ENCODE peak calls at places on chromosomes 16 and 17, in eight cellular contexts. L is pancreas; T is lower lobe of right lung; C is mucosa of descending colon; H is naive thymus-derived CD4-positive, alpha-beta T cell; S is Karpas-422; F is colonic mucosa; V is fibroblast of lung. K is an unnamed sample. For H3K4me1, the result is how much of the 10 kb centered on the place peaks cover.

GRCh38 chr17:45029096-45029495 is 22.3 kb downstream of the DCAKD start:
- DNase-seq in F (no peak), C (no peak), S (no peak), L (no peak), T (no peak), V (no peak), H (no peak), K (no peak)

GRCh38 chr16:76487411-76488064 is 210.3 kb downstream of the CNTNAP4 start:
- DNase-seq in L (no peak), H (no peak), T (no peak), F (no peak), C (no peak), V (no peak), S (peak), K (no peak)

GRCh38 chr17:19573075-19573474 is 39.4 kb downstream of the SLC47A1 start:
- DNase-seq in H (no peak), L (no peak), T (no peak), V (peak), F (no peak), C (no peak), S (no peak), K (no peak)

GRCh38 chr17:13833921-13834320 is 232.2 kb upstream of the HS3ST3A1 start:
- DNase-seq in S (no peak), T (no peak), F (no peak), L (no peak), C (no peak), V (no peak), H (no peak), K (no peak)

GRCh38 chr16:25012525-25012991 is 2.6 kb downstream of the ARHGAP17 start:
- DNase-seq in S (no peak), L (no peak), C (no peak), F (peak), T (no peak), H (no peak), V (peak), K (peak)

GRCh38 chr17:28878981-28879380 is 18.6 kb downstream of the FLOT2 start:
- DNase-seq in F (peak), H (peak), T (no peak), V (peak), C (no peak), S (peak), L (peak), K (no peak)

GRCh38 chr17:50573866-50574571 is 13.5 kb downstream of the CACNA1G start:
- DNase-seq in L (no peak), V (no peak), T (no peak), F (no peak), H (no peak), C (no peak), S (no peak), K (no peak)

GRCh38 chr16:73082608-73083007 is 34.7 kb upstream of the ZFHX3 start:
- DNase-seq in S (no peak), T (no peak), F (no peak), H (no peak), L (no peak), V (peak), C (no peak), K (no peak)

GRCh38 chr16:710500-711075 is 4.3 kb upstream of the METRN start:
- DNase-seq in V (no peak), L (no peak), C (no peak), H (no peak), S (peak), T (no peak), F (no peak), K (no peak)

GRCh38 chr16:48321307-48322036 is 63.7 kb downstream of the SIAH1 start:
- DNase-seq in V (peak), L (no peak), H (no peak), F (no peak), C (no peak), S (no peak), T (no peak), K (no peak)

GRCh38 chr16:81616321-81617020 is 162.6 kb upstream of the PLCG2 start:
- DNase-seq in V (peak), L (no peak), S (peak), F (peak), H (peak), T (peak), C (peak), K (peak)

GRCh38 chr16:46629331-46629843 is 8.2 kb upstream of the SHCBP1 start:
- DNase-seq in H (no peak), T (no peak), L (no peak), C (no peak), V (peak), S (peak), F (peak), K (no peak)

GRCh38 chr16:7992616-7993015 is 597.7 kb downstream of the TMEM114 start:
- DNase-seq in T (no peak), C (no peak), F (no peak), S (no peak), L (no peak), H (no peak), V (no peak), K (no peak)

GRCh38 chr17:39737331-39737760 is 392 bp upstream of the GRB7 start:
- DNase-seq in L (peak), V (no peak), S (no peak), H (no peak), F (no peak), C (no peak), T (no peak), K (no peak)

GRCh38 chr17:57898487-57899311 is 48.9 kb upstream of the MRPS23 start:
- DNase-seq in F (no peak), L (no peak), S (no peak), V (peak), H (no peak), C (peak), T (peak), K (no peak)

GRCh38 chr16:53501216-53501859 is 1.7 kb downstream of the AKTIP start:
- DNase-seq in H (no peak), C (no peak), T (no peak), L (no peak), V (no peak), S (no peak), F (no peak), K (no peak)

GRCh38 chr16:65601781-65602180 is 479.9 kb upstream of the CDH11 start:
- DNase-seq in L (no peak), T (no peak), V (no peak), S (no peak), C (no peak), F (no peak), H (no peak), K (no peak)

DNA sequence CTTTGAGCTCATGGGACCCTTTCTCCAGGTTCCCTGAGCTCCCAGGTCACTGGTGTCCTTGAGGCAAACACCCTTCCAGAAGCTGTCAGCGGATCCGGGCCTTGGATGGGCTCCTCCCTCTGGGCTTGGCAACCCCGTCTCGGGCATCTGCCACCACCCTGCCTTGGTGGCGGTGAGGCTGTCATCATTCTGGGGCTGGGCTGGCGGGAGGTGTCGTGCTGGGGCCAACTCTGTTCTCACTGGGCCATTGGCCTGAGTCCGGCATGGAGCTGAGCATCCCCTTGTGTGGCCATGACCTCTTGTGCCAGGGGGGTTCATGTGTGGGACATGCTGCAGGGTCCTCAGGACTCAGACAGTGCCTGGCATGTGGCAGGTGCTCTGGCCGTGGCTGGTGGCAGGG is 197.6 kb downstream of the LAT start:
- DNase-seq in C (no peak), F (no peak), S (no peak), H (no peak), V (no peak), T (no peak), L (peak), K (no peak)
- H3K4me1 ChIP-seq in C (under half), F (under half), S (under half), H (under half), V (under half), T (under half), L (under half), K (under half)

GRCh38 chr17:82231562-82232321 is 2.9 kb downstream of the SLC16A3 start:
- DNase-seq in H (no peak), T (peak), L (peak), S (no peak), V (peak), F (peak), C (peak), K (peak)
- H3K4me1 ChIP-seq in H (under half), T (half or more), L (under half), S (under half), V (under half), F (under half), C (half or more), K (under half)

DNA sequence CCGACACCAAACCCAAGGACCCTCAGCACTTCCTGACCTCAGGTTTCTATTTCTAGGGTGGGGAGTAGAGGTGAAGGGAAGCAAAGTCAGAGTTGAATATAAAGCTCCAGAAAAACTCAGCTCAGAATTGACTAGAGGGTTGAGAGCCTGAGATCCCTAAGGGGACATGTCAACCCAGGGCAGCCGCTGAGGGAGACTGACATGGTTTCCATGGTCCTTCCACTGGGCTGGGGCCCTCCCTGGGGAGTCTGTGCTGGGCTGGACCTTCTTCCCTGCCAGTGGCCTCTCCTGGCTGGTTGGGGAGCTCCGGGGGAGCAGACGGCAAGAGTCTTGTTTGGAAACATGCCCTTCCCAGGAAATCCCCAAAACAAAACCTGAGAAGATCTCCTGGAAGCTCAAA is 121.3 kb downstream of the METRNL start:
- DNase-seq in V (no peak), T (peak), L (peak), S (no peak), C (peak), H (no peak), F (no peak), K (peak)
- H3K4me1 ChIP-seq in V (under half), T (half or more), L (under half), S (under half), C (under half), H (under half), F (under half), K (under half)

DNA sequence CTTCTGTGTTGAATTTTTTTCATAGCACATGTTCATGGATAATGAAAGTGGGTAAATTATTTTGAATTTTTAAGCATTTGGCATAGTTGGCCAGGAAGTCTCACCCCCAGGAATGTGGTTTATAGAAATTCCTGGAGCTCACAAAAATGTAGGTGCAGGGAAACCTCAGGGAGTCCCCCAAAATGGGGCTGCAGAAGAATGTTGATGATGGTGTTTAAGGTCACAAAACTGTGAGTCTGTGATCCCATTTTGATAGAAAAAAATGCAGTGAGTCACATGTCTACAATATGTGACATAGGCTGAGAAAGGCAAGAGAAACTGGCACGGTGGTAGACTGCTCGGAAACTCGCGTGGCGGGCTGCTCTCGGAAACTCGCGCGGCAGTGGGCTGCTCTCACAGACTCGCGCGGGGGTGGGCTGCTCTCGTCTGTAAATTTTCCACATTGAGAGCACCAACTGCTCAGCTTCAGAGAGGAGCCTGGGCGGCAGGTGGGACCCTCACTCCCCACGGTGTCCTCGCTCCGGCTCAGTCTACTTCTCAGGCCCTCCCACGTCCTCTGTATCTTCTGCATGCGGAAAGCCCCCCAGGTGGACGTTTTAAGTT is 18.7 kb upstream of the MC1R start:
- DNase-seq in S (no peak), L (no peak), T (no peak), F (no peak), H (no peak), V (no peak), C (no peak), K (no peak)
- H3K4me1 ChIP-seq in S (under half), L (under half), T (under half), F (under half), H (under half), V (under half), C (under half), K (under half)

DNA sequence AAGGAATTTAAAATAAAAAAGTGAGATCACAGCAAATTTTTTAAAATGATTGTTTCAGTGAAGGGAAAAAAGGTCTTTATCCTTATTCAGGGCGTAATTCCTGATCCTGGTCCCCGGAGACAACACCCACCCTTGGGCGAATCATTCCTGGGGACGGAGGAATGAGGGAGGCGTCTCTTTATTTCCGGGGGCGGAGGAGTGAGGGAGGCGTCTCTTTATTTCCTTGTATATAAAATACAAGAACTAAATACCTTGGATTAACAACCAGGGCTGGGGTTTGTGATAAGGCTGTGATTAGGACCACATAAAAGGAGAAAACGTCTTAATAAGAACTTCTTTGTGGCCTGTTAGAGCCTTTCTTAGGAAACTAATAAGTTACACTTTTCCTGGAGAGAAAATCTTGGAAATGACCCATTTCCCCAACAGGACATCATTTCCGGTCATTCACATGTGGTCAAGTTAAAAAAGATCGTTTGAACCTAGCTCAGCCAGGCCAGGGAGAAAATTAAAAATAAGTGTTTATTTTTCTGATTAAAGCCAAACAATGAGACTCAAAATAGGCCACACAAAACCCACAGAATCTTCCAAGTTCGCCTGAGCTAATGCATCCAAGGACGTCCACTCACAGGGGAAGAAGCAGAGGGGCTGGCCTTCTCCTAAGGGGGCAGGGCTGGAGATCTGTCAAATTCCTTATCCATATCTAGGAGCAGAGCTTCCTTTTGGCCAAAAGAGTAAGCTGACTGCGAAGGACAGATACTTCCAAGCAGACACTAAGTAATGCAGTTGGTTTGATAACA is 98.1 kb downstream of the MRM3 start:
- DNase-seq in T (no peak), H (no peak), C (no peak), S (peak), L (no peak), F (no peak), V (no peak), K (no peak)
- H3K4me1 ChIP-seq in T (half or more), H (under half), C (under half), S (under half), L (under half), F (under half), V (under half), K (under half)

GRCh38 chr16:67846063-67846319 is 742 bp upstream of the NUTF2 start:
- DNase-seq in T (no peak), V (no peak), F (no peak), S (no peak), C (no peak), L (no peak), H (no peak), K (no peak)

GRCh38 chr16:67846320-67847063 is at the start of gene NUTF2:
- DNase-seq in L (peak), T (peak), H (peak), V (peak), F (peak), S (peak), C (peak), K (peak)

GRCh38 chr16:67847064-67847861 is at the start of gene CENPT:
- DNase-seq in F (peak), H (no peak), V (no peak), C (peak), S (peak), T (peak), L (peak), K (no peak)

GRCh38 chr16:67844441-67844840 is 2.3 kb upstream of the NUTF2 start:
- DNase-seq in L (no peak), C (no peak), H (no peak), T (no peak), V (no peak), F (no peak), S (peak), K (no peak)

GRCh38 chr16:67845291-67846062 is 1.3 kb upstream of the NUTF2 start:
- DNase-seq in H (no peak), F (peak), S (peak), T (no peak), C (no peak), V (no peak), L (no peak), K (no peak)
- H3K4me1 ChIP-seq in H (under half), F (under half), S (under half), T (under half), C (under half), V (under half), L (under half), K (half or more)

GRCh38 chr16:87642491-87642890 is 40.2 kb downstream of the JPH3 start:
- DNase-seq in C (no peak), H (no peak), F (no peak), S (no peak), V (no peak), T (no peak), L (peak), K (no peak)
- H3K4me1 ChIP-seq in C (under half), H (under half), F (under half), S (under half), V (under half), T (under half), L (under half), K (under half)

GRCh38 chr16:17235147-17235817 is 235.5 kb downstream of the XYLT1 start:
- DNase-seq in L (no peak), H (no peak), F (no peak), T (no peak), V (no peak), S (no peak), C (no peak), K (no peak)

GRCh38 chr16:17241264-17241835 is 229.4 kb downstream of the XYLT1 start:
- DNase-seq in S (no peak), C (no peak), F (no peak), V (no peak), T (no peak), L (no peak), H (no peak), K (no peak)

GRCh38 chr16:17238285-17239028 is 232.3 kb downstream of the XYLT1 start:
- DNase-seq in C (no peak), T (no peak), H (no peak), V (peak), L (no peak), S (no peak), F (no peak), K (no peak)

GRCh38 chr16:17233301-17234002 is 237.3 kb downstream of the XYLT1 start:
- DNase-seq in S (no peak), T (no peak), F (no peak), C (no peak), H (no peak), L (no peak), V (no peak), K (no peak)

GRCh38 chr16:17237350-17237944 is 233.3 kb downstream of the XYLT1 start:
- DNase-seq in L (no peak), S (no peak), C (no peak), H (no peak), T (no peak), F (no peak), V (no peak), K (no peak)
- H3K4me1 ChIP-seq in L (under half), S (under half), C (under half), H (under half), T (under half), F (under half), V (under half), K (under half)

DNA sequence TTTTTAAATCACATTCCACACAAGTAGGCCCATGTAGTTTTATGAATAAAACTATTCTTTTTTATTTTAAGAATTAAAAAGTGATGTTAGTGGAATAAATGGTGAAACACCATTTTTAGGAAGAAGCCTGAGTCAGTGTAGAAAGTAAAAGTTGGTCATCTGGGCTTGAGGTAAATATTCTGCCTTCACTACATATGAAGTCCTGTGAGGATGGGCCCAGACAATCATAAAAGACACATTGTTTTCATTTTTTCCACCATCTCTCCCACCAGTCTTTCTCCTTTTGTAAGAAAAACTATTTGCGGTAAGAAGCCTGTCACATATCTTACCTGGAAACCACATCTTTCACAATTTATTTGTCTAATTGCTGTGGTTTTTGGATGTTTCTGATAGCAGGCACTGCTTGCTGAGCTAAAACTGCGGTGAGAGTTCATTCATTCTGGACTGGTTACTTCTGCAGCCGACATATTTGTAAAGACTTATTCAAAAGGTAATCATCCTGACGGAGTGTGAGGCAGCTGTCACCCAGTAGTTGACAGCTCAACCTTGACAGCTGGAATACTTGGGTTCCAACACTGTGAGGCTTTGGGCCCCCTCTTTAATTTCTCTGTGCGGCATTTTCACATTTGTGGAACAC is 10.6 kb upstream of the RFFL start:
- DNase-seq in C (no peak), S (no peak), H (no peak), V (no peak), T (no peak), F (no peak), L (no peak), K (no peak)
- H3K4me1 ChIP-seq in C (under half), S (under half), H (under half), V (under half), T (under half), F (under half), L (under half), K (under half)